ENCODE peak calls at places on chromosomes 5 and 9, in five cellular contexts. O, R, A, C and Z are unnamed samples.

GRCh38 chr9:25876248-25876647 is 198.0 kb upstream of the TUSC1 start:
- DNase-seq in O (no peak), R (no peak), A (no peak), C (no peak), Z (no peak)

GRCh38 chr9:92663951-92664350 is 6.0 kb downstream of the IPPK start:
- DNase-seq in O (peak), R (no peak), A (no peak), C (no peak), Z (no peak)

GRCh38 chr5:129460121-129460950 is at the start of gene ADAMTS19:
- DNase-seq in O (peak), R (no peak), A (peak), C (peak), Z (no peak)

GRCh38 chr9:16112116-16112515 is 559.3 kb downstream of the CCDC171 start:
- DNase-seq in O (no peak), R (no peak), A (no peak), C (no peak), Z (no peak)

GRCh38 chr5:177350776-177351391 is 584 bp downstream of the LMAN2 start:
- DNase-seq in O (no peak), R (peak), A (no peak), C (peak), Z (no peak)

GRCh38 chr5:139982157-139982974 is 60.7 kb downstream of the NRG2 start:
- DNase-seq in O (no peak), R (no peak), A (peak), C (no peak), Z (peak)

GRCh38 chr9:15310448-15310847 is 3.4 kb upstream of the TTC39B start:
- DNase-seq in O (no peak), R (no peak), A (no peak), C (no peak), Z (no peak)

GRCh38 chr5:139863361-139863760 is 67.8 kb downstream of the PSD2 start:
- DNase-seq in O (no peak), R (no peak), A (peak), C (no peak), Z (no peak)

GRCh38 chr5:59158637-59159391 is 575.9 kb downstream of the RAB3C start:
- DNase-seq in O (no peak), R (no peak), A (no peak), C (no peak), Z (no peak)

GRCh38 chr5:72203251-72203845 is 96.1 kb downstream of the MAP1B start:
- DNase-seq in O (peak), R (no peak), A (no peak), C (no peak), Z (no peak)

GRCh38 chr9:14119694-14120514 is 194.0 kb downstream of the NFIB start:
- DNase-seq in O (no peak), R (no peak), A (no peak), C (peak), Z (no peak)

GRCh38 chr5:125227333-125228075 is 481.1 kb upstream of the ZNF608 start:
- DNase-seq in O (peak), R (peak), A (no peak), C (peak), Z (no peak)

GRCh38 chr5:150624334-150625163 is 15.9 kb upstream of the SYNPO start:
- DNase-seq in O (no peak), R (no peak), A (peak), C (peak), Z (no peak)

GRCh38 chr9:108184941-108185340 is 670.8 kb downstream of the ACTL7B start:
- DNase-seq in O (peak), R (no peak), A (no peak), C (no peak), Z (no peak)

GRCh38 chr9:114889802-114890224 is 40.6 kb downstream of the TNFSF8 start:
- DNase-seq in O (no peak), R (no peak), A (no peak), C (no peak), Z (no peak)

GRCh38 chr5:137296213-137296702 is 202.9 kb downstream of the SPOCK1 start:
- DNase-seq in O (no peak), R (no peak), A (no peak), C (peak), Z (no peak)

GRCh38 chr5:143228597-143229293 is 174.7 kb downstream of the NR3C1 start:
- DNase-seq in O (no peak), R (no peak), A (no peak), C (no peak), Z (no peak)

GRCh38 chr5:124285071-124285470 is 461.4 kb downstream of the ZNF608 start:
- DNase-seq in O (no peak), R (no peak), A (no peak), C (no peak), Z (no peak)

GRCh38 chr5:128424672-128425071 is 113.4 kb downstream of the FBN2 start:
- DNase-seq in O (no peak), R (no peak), A (no peak), C (peak), Z (no peak)

GRCh38 chr5:57505640-57506039 is 23.0 kb upstream of the ACTBL2 start:
- DNase-seq in O (no peak), R (no peak), A (no peak), C (no peak), Z (no peak)

GRCh38 chr5:124735169-124735858 is 11.1 kb downstream of the ZNF608 start:
- DNase-seq in O (no peak), R (no peak), A (no peak), C (peak), Z (no peak)